ENCODE peak calls at places on chromosomes 1 and 21, in five cellular contexts. Y is psoas muscle, R is lower leg skin, S is cardiac muscle cell, L is AG10803. B is an unnamed sample.

GRCh38 chr1:178946855-178947687 is 76.2 kb upstream of the ANGPTL1 start:
- DNase-seq in R (no peak), S (no peak), Y (no peak), L (no peak), B (no peak)

GRCh38 chr21:39908265-39908923 is 41.2 kb downstream of the PCP4 start:
- DNase-seq in S (no peak), Y (no peak), R (peak), L (no peak), B (no peak)

GRCh38 chr21:31218830-31219608 is 125.0 kb downstream of the TIAM1 start:
- DNase-seq in L (peak), S (peak), Y (peak), R (no peak), B (no peak)

GRCh38 chr1:29279896-29280779 is 43.8 kb downstream of the PTPRU start:
- DNase-seq in R (peak), L (peak), S (peak), Y (no peak), B (no peak)

GRCh38 chr1:153542956-153543737 is 2.4 kb upstream of the S100A5 start:
- DNase-seq in S (no peak), L (no peak), Y (no peak), R (peak), B (no peak)

GRCh38 chr1:18535391-18536210 is 54.9 kb downstream of the KLHDC7A start:
- DNase-seq in S (no peak), R (peak), L (no peak), Y (no peak), B (peak)

GRCh38 chr1:192702212-192702993 is 66.5 kb downstream of the RGS13 start:
- DNase-seq in R (no peak), L (peak), S (peak), Y (no peak), B (peak)

GRCh38 chr1:151860504-151861187 is 7.1 kb upstream of the THEM5 start:
- DNase-seq in R (no peak), S (no peak), L (no peak), Y (no peak), B (no peak)

GRCh38 chr1:108504447-108504846 is 54.3 kb downstream of the NBPF6 start:
- DNase-seq in R (no peak), Y (no peak), S (no peak), L (no peak), B (no peak)

GRCh38 chr21:31198575-31198974 is 145.5 kb downstream of the TIAM1 start:
- DNase-seq in L (peak), Y (no peak), S (peak), R (no peak), B (peak)

GRCh38 chr1:196063952-196064351 is 544.3 kb downstream of the KCNT2 start:
- DNase-seq in L (no peak), R (no peak), S (no peak), Y (no peak), B (no peak)

GRCh38 chr1:61334718-61335589 is 252.6 kb downstream of the NFIA start:
- DNase-seq in Y (peak), L (peak), S (peak), R (peak), B (no peak)

GRCh38 chr1:42943166-42943565 is 15.5 kb downstream of the SLC2A1 start:
- DNase-seq in S (peak), Y (no peak), L (no peak), R (no peak), B (peak)

GRCh38 chr1:211591980-211592493 is 13.1 kb upstream of the SLC30A1 start:
- DNase-seq in L (peak), Y (no peak), S (peak), R (no peak), B (no peak)

GRCh38 chr1:152109998-152110294 is 5.3 kb downstream of the TCHH start:
- DNase-seq in L (no peak), Y (no peak), S (no peak), R (no peak), B (no peak)

GRCh38 chr1:23168462-23169218 is at the start of gene LUZP1:
- DNase-seq in R (peak), Y (peak), L (peak), S (peak), B (no peak)

GRCh38 chr1:24411963-24412362 is 1.6 kb downstream of the STPG1 start:
- DNase-seq in R (no peak), Y (no peak), S (no peak), L (no peak), B (no peak)

GRCh38 chr1:97366986-97367385 is 553.8 kb downstream of the DPYD start:
- DNase-seq in R (no peak), S (peak), L (peak), Y (no peak), B (no peak)

GRCh38 chr1:200660719-200661118 is 9.0 kb downstream of the DDX59 start:
- DNase-seq in Y (peak), S (peak), R (no peak), L (no peak), B (no peak)

GRCh38 chr1:46198026-46198826 is at the start of gene POMGNT1:
- DNase-seq in S (peak), L (peak), Y (peak), R (no peak), B (no peak)

GRCh38 chr1:86645866-86646647 is 58.3 kb upstream of the SH3GLB1 start:
- DNase-seq in S (no peak), L (no peak), R (no peak), Y (no peak), B (no peak)

GRCh38 chr1:198517623-198518022 is 22.9 kb downstream of the ATP6V1G3 start:
- DNase-seq in Y (no peak), R (no peak), L (no peak), S (no peak), B (no peak)

GRCh38 chr1:198520524-198521254 is 19.8 kb downstream of the ATP6V1G3 start:
- DNase-seq in L (no peak), R (no peak), S (no peak), Y (no peak), B (no peak)

GRCh38 chr1:198528376-198528775 is 12.1 kb downstream of the ATP6V1G3 start:
- DNase-seq in L (peak), Y (no peak), S (peak), R (no peak), B (no peak)

GRCh38 chr1:198519639-198520501 is 20.6 kb downstream of the ATP6V1G3 start:
- DNase-seq in L (no peak), R (no peak), S (peak), Y (no peak), B (no peak)

DNA sequence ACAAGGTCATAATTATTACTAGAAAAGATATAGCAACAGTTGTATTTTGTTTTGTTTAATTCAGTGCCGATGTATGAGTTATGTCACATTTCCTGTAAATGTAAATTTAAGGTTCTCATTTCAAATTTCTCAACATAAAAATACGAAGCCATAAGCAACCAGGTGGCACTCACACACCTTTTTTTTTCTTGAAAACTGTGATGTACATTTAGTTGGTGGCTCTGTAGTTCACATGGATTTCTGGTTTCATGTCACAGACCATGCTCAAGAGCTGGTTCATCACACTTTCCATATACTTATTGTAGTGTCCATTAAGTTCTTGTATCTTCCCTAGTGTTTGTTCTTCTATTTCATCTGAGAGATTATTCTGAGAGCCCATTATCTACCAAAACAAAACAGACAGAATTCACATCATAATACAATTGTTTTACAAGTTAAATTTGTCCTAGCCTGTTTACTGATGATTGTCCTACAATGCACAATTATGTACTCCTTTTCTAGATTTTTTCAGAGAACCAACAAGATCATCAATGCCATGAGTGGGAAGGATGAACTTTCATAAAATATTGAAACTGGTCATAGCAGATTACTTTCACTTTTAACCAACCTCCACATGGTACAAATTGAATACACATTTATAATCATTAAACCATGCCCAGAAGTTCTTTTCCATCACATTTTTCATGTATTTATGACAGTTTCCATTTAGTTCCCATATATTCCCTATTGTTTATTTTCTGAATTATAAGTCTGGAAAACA is 17.1 kb downstream of the ATP6V1G3 start:
- DNase-seq in S (no peak), R (no peak), Y (no peak), L (no peak), B (no peak)
- H3K4me3 ChIP-seq in S (no peak), R (no peak), Y (no peak), L (no peak), B (no peak)

DNA sequence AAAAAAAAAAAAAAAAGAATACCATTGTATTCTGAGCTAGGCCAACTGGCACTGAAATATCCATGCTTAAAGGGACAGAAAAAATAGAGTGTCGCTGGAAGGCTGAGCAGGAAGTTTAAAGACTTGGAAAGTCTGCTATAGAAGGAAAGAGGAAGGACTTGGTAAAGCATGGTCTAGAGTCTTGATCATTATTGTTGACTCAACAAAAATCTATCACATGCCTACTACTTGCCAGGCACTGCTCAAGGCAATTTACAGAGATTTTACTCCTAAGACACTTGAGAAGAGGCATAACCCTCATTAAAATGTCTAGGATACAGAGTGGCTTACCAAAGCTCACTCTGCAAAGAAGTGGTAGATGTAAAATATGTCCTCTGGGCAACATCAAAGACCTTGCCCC is 324.0 kb upstream of the DAB1 start:
- DNase-seq in S (no peak), R (no peak), Y (no peak), L (no peak), B (no peak)
- TF ChIP-seq CTCF in S (no peak), R (no peak), Y (no peak), L (no peak), B (no peak)

DNA sequence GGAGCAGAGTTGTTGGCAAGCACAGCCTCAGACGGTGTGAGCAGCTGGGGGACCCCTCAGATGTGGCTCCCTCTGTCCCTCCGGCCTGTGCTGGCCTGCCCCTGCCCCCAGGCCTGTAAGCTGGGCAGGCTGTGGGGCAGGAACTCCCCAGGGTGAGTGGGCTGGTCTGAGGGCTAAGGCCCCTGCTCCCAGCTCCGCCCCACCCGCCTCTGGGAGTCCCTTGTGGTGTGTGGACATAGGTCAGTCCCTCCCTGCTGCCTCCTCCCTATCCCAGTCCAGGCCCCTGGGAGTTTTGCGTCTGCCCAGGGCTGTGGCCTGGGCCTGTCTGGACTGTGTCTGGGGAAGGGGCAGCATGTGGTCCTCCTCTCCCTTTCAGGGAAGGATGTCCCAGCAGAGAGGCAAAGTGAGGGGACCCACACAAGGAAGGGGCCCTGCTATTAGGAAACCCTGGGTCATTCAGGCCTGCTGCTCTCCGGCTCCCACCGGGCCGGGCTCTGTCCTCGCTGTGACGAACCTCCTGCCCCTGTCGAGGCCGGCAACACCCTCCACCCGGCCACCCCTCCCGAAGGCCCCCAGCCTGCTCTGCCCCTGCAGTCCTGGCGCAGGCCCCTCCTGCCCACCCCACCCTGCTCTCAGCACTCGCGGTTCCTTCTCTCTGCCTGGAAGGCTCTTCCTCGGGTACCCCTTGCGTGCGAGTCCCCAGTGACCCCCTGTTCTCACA is 3.5 kb upstream of the VWA1 start:
- DNase-seq in R (peak), L (no peak), S (peak), Y (peak), B (no peak)
- H3K4me3 ChIP-seq in R (no peak), L (no peak), S (no peak), Y (peak), B (no peak)

GRCh38 chr1:156947127-156947526 is 26.7 kb downstream of the LRRC71 start:
- DNase-seq in L (no peak), Y (no peak), S (no peak), R (no peak), B (no peak)

GRCh38 chr1:156947818-156948525 is 27.5 kb downstream of the LRRC71 start:
- DNase-seq in S (no peak), L (no peak), Y (no peak), R (no peak), B (no peak)

GRCh38 chr1:156949127-156949526 is 28.7 kb downstream of the LRRC71 start:
- DNase-seq in Y (no peak), L (no peak), S (no peak), R (no peak), B (no peak)

GRCh38 chr1:156945881-156946661 is 25.6 kb downstream of the LRRC71 start:
- DNase-seq in L (no peak), S (no peak), Y (no peak), R (no peak), B (peak)

GRCh38 chr1:156948708-156949107 is 28.3 kb downstream of the LRRC71 start:
- DNase-seq in L (no peak), Y (no peak), S (no peak), R (no peak), B (no peak)
- TF ChIP-seq CTCF in L (no peak), Y (no peak), S (peak), R (no peak), B (no peak)

GRCh38 chr1:69201716-69202115 is 366.0 kb upstream of the LRRC7 start:
- DNase-seq in Y (no peak), R (no peak), S (peak), L (no peak), B (no peak)

GRCh38 chr1:69197816-69198215 is 369.9 kb upstream of the LRRC7 start:
- DNase-seq in Y (no peak), S (no peak), R (no peak), L (no peak), B (no peak)

GRCh38 chr1:69191280-69191679 is 376.4 kb upstream of the LRRC7 start:
- DNase-seq in S (peak), R (no peak), Y (no peak), L (no peak), B (no peak)

GRCh38 chr1:69196071-69196470 is 371.7 kb upstream of the LRRC7 start:
- DNase-seq in R (no peak), L (no peak), S (peak), Y (no peak), B (no peak)
- H3K4me3 ChIP-seq in R (no peak), L (no peak), S (no peak), Y (no peak), B (no peak)

DNA sequence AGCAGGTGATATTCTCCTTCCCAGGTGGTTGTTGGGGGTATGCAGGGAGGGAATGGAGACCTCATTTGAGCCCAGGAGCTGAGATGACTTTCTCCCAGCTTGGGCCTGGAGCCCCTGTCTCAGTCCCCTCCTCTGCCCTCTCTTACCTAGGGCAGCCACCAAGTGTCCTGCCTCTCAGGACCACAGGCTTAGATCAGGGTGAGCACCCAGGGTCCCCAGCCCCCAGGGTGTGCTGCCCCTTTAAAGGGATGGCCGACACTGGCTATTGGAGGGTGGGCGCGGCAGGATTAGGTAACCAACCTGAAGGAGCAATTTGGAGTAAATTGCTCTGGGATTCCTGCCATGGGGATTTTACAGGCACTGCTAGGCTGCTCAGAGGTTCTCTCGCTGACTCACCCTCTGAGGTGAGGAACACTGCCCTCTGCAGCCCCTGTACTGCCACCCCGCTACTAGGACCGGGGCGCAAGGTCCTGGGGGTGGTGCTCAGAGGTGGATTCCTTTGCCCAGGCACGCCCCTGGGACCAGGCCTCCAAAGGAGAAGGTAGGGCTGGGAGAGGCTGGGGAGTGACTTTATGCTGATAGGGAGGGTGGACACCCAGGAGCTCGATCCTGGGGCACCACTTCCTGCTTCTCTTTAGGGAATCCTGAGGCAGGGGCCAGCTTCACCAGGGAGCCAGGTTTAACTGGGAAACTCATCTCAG is 1.5 kb downstream of the RPS6KA1 start:
- DNase-seq in S (peak), L (peak), R (no peak), Y (no peak), B (peak)
- TF ChIP-seq CTCF in S (peak), L (peak), R (no peak), Y (no peak), B (peak)

B was measured in LNCaP clone FGC.